ENCODE peak calls at places on chromosomes 13 and 19, in four cellular contexts. Z is islet precursor cell, B is astrocyte of the hippocampus, L is Peyer's patch. G is an unnamed sample.

GRCh38 chr13:93480553-93481106 is 254.0 kb downstream of the GPC6 start:
- DNase-seq in Z (no peak), B (peak; percentile 18), L (no peak), G (no peak)

GRCh38 chr19:17184381-17184841 is 30.7 kb upstream of the USE1 start:
- DNase-seq in Z (no peak), B (no peak), L (peak; percentile 75), G (no peak)

GRCh38 chr13:102380012-102380411 is 21.8 kb downstream of the FGF14 start:
- DNase-seq in Z (no peak), B (no peak), L (no peak), G (no peak)

GRCh38 chr13:42569576-42570344 is 4.2 kb upstream of the TNFSF11 start:
- DNase-seq in Z (no peak), B (no peak), L (no peak), G (no peak)

GRCh38 chr19:55691561-55692481 is 16.8 kb downstream of the EPN1 start:
- DNase-seq in Z (no peak), B (no peak), L (no peak), G (no peak)

GRCh38 chr19:2188708-2189385 is 25.1 kb downstream of the DOT1L start:
- DNase-seq in Z (no peak), B (no peak), L (no peak), G (peak; percentile 49)

GRCh38 chr19:18481505-18482222 is 40.2 kb downstream of the ELL start:
- DNase-seq in Z (no peak), B (no peak), L (no peak), G (no peak)

GRCh38 chr13:95246292-95247082 is 54.8 kb downstream of the ABCC4 start:
- DNase-seq in Z (no peak), B (no peak), L (no peak), G (no peak)

GRCh38 chr13:112032186-112032835 is 34.6 kb upstream of the SOX1 start:
- DNase-seq in Z (peak; percentile 49), B (peak; percentile 60), L (no peak), G (no peak)

GRCh38 chr13:75670496-75670895 is 34.4 kb downstream of the LMO7 start:
- DNase-seq in Z (no peak), B (no peak), L (no peak), G (peak; percentile 61)

GRCh38 chr13:98315466-98315865 is 138.4 kb upstream of the RNF113B start:
- DNase-seq in Z (peak; percentile 75), B (peak; percentile 35), L (no peak), G (peak; percentile 68)

GRCh38 chr13:30465541-30466357 is at the start of gene HMGB1:
- DNase-seq in Z (peak; percentile 100), B (peak; percentile 99), L (peak; percentile 99), G (peak; percentile 99)

G was measured in EH.